ENCODE peak calls at places on chromosomes 16 and 17, in six cellular contexts. X is SHP77 treated with DMSO at 0.1 percent for 48 hours, M is NCI-H460, T is putamen, W is skeletal muscle cell, Z is GM23338. G is an unnamed sample.
A peak's percentile ranks its signal among the peaks of the same experiment; 100 is the strongest.

GRCh38 chr17:77425791-77426641 is 285.2 kb downstream of the SEC14L1 start:
- DNase-seq in W (peak; percentile 76), T (no peak), X (no peak), Z (no peak), M (peak; percentile 51), G (no peak)

GRCh38 chr17:70597774-70598173 is 428.4 kb downstream of the KCNJ2 start:
- DNase-seq in M (no peak), W (no peak), Z (no peak), X (no peak), T (no peak), G (no peak)

GRCh38 chr16:54437361-54437760 is 150.8 kb upstream of the IRX3 start:
- DNase-seq in T (no peak), Z (no peak), M (no peak), X (no peak), W (no peak), G (no peak)

GRCh38 chr16:28538733-28539596 is at the start of gene NUPR1:
- DNase-seq in M (no peak), W (peak; percentile 88), X (no peak), T (peak; percentile 81), Z (no peak), G (no peak)

GRCh38 chr16:54297154-54297553 is 10.6 kb upstream of the IRX3 start:
- DNase-seq in W (no peak), M (no peak), T (no peak), Z (no peak), X (no peak), G (no peak)

GRCh38 chr16:70612931-70613330 is 33.4 kb upstream of the IL34 start:
- DNase-seq in M (no peak), X (no peak), T (no peak), W (no peak), Z (no peak), G (no peak)

GRCh38 chr16:86044241-86044671 is 145.3 kb downstream of the IRF8 start:
- DNase-seq in X (no peak), M (peak; percentile 43), Z (peak; percentile 92), T (no peak), W (no peak), G (peak; percentile 80)

GRCh38 chr16:77987772-77988171 is 34.6 kb upstream of the CLEC3A start:
- DNase-seq in T (no peak), W (no peak), Z (no peak), X (no peak), M (no peak), G (no peak)

GRCh38 chr16:69848635-69849545 is 86.8 kb downstream of the WWP2 start:
- DNase-seq in M (peak; percentile 80), X (no peak), Z (no peak), W (peak; percentile 83), T (peak; percentile 53), G (no peak)

GRCh38 chr16:17266606-17267313 is 204.0 kb downstream of the XYLT1 start:
- DNase-seq in M (no peak), W (no peak), T (peak; percentile 68), X (peak; percentile 76), Z (peak; percentile 38), G (no peak)

GRCh38 chr16:1950047-1950446 is 4.4 kb downstream of the RPL3L start:
- DNase-seq in T (no peak), Z (no peak), X (no peak), M (no peak), W (no peak), G (no peak)

GRCh38 chr17:31394544-31394943 is 3.1 kb downstream of the RAB11FIP4 start:
- DNase-seq in M (peak; percentile 46), Z (peak; percentile 87), X (no peak), W (peak; percentile 38), T (no peak), G (peak; percentile 69)

GRCh38 chr17:49969134-49969759 is at the start of gene DLX4:
- DNase-seq in M (no peak), Z (peak; percentile 65), T (no peak), W (no peak), X (no peak), G (peak; percentile 52)

GRCh38 chr17:8314797-8315739 is 5.0 kb downstream of the ARHGEF15 start:
- DNase-seq in W (no peak), X (no peak), M (no peak), T (no peak), Z (peak; percentile 65), G (no peak)

GRCh38 chr17:65455972-65456343 is 105.5 kb downstream of the AXIN2 start:
- DNase-seq in T (no peak), M (no peak), W (no peak), Z (peak; percentile 68), X (no peak), G (peak; percentile 18)

GRCh38 chr17:40058151-40058784 is 4.1 kb upstream of the MED24 start:
- DNase-seq in W (no peak), T (no peak), Z (no peak), X (no peak), M (no peak), G (no peak)

GRCh38 chr16:83312846-83313245 is 494.9 kb upstream of the HSBP1 start:
- DNase-seq in T (peak; percentile 66), M (no peak), X (no peak), Z (no peak), W (no peak), G (no peak)

GRCh38 chr17:65799454-65799853 is 238.0 kb upstream of the AXIN2 start:
- DNase-seq in M (no peak), X (no peak), W (no peak), Z (no peak), T (no peak), G (no peak)

GRCh38 chr17:9971991-9972390 is 66.9 kb upstream of the RCVRN start:
- DNase-seq in Z (no peak), W (no peak), X (no peak), T (no peak), M (peak; percentile 23), G (no peak)

GRCh38 chr16:86095906-86096485 is 197.0 kb downstream of the IRF8 start:
- DNase-seq in W (no peak), T (no peak), Z (no peak), M (no peak), X (no peak), G (no peak)

GRCh38 chr17:7782237-7782636 is 51.8 kb upstream of the KDM6B start:
- DNase-seq in Z (no peak), X (no peak), M (no peak), T (no peak), W (no peak), G (no peak)

GRCh38 chr16:58428621-58429557 is 36.6 kb downstream of the GINS3 start:
- DNase-seq in X (no peak), M (no peak), T (no peak), W (no peak), Z (no peak), G (no peak)

GRCh38 chr17:15007001-15007400 is 258.1 kb downstream of the PMP22 start:
- DNase-seq in T (no peak), W (no peak), M (no peak), X (no peak), Z (no peak), G (no peak)

GRCh38 chr16:56263711-56264608 is 72.7 kb downstream of the GNAO1 start:
- DNase-seq in T (peak; percentile 93), M (no peak), X (no peak), W (no peak), Z (no peak), G (peak; percentile 58)

GRCh38 chr17:34750004-34750403 is 170.6 kb downstream of the TMEM132E start:
- DNase-seq in T (no peak), Z (no peak), X (no peak), W (no peak), M (no peak), G (no peak)

GRCh38 chr16:70576431-70577255 is 53.0 kb downstream of the SF3B3 start:
- DNase-seq in X (no peak), Z (peak; percentile 37), M (peak; percentile 7), T (no peak), W (peak; percentile 52), G (no peak)

GRCh38 chr16:69691980-69692911 is 34.1 kb downstream of the NQO1 start:
- DNase-seq in Z (no peak), T (no peak), W (peak; percentile 11), X (no peak), M (no peak), G (no peak)

GRCh38 chr17:82528484-82529265 is 9.1 kb downstream of the FOXK2 start:
- DNase-seq in T (peak; percentile 72), X (peak; percentile 80), Z (no peak), M (peak; percentile 91), W (no peak), G (no peak)

GRCh38 chr17:19830061-19830460 is 37.7 kb downstream of the ULK2 start:
- DNase-seq in W (no peak), M (no peak), Z (no peak), X (no peak), T (no peak), G (no peak)

GRCh38 chr16:62256406-62256805 is 220.2 kb upstream of the CDH8 start:
- DNase-seq in X (no peak), M (peak; percentile 19), T (no peak), W (no peak), Z (peak; percentile 67), G (no peak)

GRCh38 chr16:57726433-57726947 is 9.1 kb upstream of the KATNB1 start:
- DNase-seq in X (no peak), Z (no peak), W (no peak), T (no peak), M (no peak), G (no peak)

GRCh38 chr17:66727634-66728570 is 107.0 kb upstream of the CACNG5 start:
- DNase-seq in Z (peak; percentile 88), X (peak; percentile 82), T (peak; percentile 56), W (no peak), M (peak; percentile 54), G (peak; percentile 71)

GRCh38 chr17:58513391-58513912 is 986 bp downstream of the MTMR4 start:
- DNase-seq in Z (no peak), X (no peak), M (no peak), W (no peak), T (no peak), G (no peak)

GRCh38 chr16:68353366-68353765 is 42.5 kb downstream of the PRMT7 start:
- DNase-seq in X (no peak), T (no peak), M (no peak), W (no peak), Z (no peak), G (no peak)

GRCh38 chr17:81520021-81520894 is 7.7 kb upstream of the ACTG1 start:
- DNase-seq in M (no peak), X (no peak), T (no peak), Z (no peak), W (no peak), G (no peak)

GRCh38 chr17:27076814-27077213 is 217.1 kb upstream of the WSB1 start:
- DNase-seq in X (no peak), Z (no peak), T (no peak), M (no peak), W (no peak), G (no peak)

GRCh38 chr17:41308251-41308917 is 725 bp downstream of the KRTAP16-1 start:
- DNase-seq in X (peak; percentile 4), M (no peak), Z (no peak), W (no peak), T (no peak), G (no peak)

GRCh38 chr17:31532161-31532515 is 140.7 kb downstream of the RAB11FIP4 start:
- DNase-seq in X (no peak), Z (no peak), W (no peak), T (no peak), M (no peak), G (no peak)

GRCh38 chr17:72362466-72363335 is 241.9 kb downstream of the SOX9 start:
- DNase-seq in W (peak; percentile 81), X (no peak), T (no peak), Z (no peak), M (no peak), G (no peak)

G was measured in HuH-7.5.